ENCODE peak calls at places on chromosomes 3 and 15, in seven cellular contexts. R, W, U, G, Z, B and P are unnamed samples.

GRCh38 chr3:3801510-3801841 is 2.2 kb downstream of the LRRN1 start:
- DNase-seq in R (no peak), W (no peak), U (no peak), G (no peak), Z (no peak), B (no peak), P (no peak)

GRCh38 chr3:44050051-44050570 is 191.6 kb upstream of the TOPAZ1 start:
- DNase-seq in R (no peak), W (no peak), U (no peak), G (no peak), Z (no peak), B (no peak), P (no peak)

GRCh38 chr3:43105224-43105596 is 669 bp downstream of the POMGNT2 start:
- DNase-seq in R (no peak), W (no peak), U (no peak), G (no peak), Z (no peak), B (no peak), P (no peak)

GRCh38 chr3:192409203-192409837 is 318.0 kb downstream of the FGF12 start:
- DNase-seq in R (peak; percentile 37), W (peak; percentile 52), U (peak; percentile 47), G (peak; percentile 72), Z (no peak), B (peak; percentile 51), P (peak; percentile 66)

GRCh38 chr3:184808021-184808420 is 3.9 kb upstream of the VPS8 start:
- DNase-seq in R (no peak), W (peak; percentile 70), U (no peak), G (peak; percentile 31), Z (no peak), B (no peak), P (no peak)

GRCh38 chr3:81380234-81380633 is 381.2 kb downstream of the GBE1 start:
- DNase-seq in R (no peak), W (no peak), U (no peak), G (no peak), Z (no peak), B (no peak), P (no peak)

GRCh38 chr3:124557433-124558232 is 172.6 kb upstream of the UMPS start:
- DNase-seq in R (peak; percentile 86), W (no peak), U (peak; percentile 52), G (no peak), Z (no peak), B (no peak), P (no peak)

GRCh38 chr3:186361612-186362408 is at the start of gene DGKG:
- DNase-seq in R (peak; percentile 37), W (peak; percentile 50), U (no peak), G (peak; percentile 51), Z (no peak), B (no peak), P (peak; percentile 80)

GRCh38 chr3:160473233-160473632 is 23.6 kb upstream of the TRIM59 start:
- DNase-seq in R (no peak), W (no peak), U (peak; percentile 94), G (no peak), Z (peak; percentile 24), B (no peak), P (no peak)

GRCh38 chr3:69084326-69084667 is 440 bp upstream of the ARL6IP5 start:
- DNase-seq in R (peak; percentile 89), W (peak; percentile 24), U (peak; percentile 86), G (no peak), Z (peak; percentile 51), B (no peak), P (no peak)

GRCh38 chr3:144843099-144843498 is 871.5 kb downstream of the DIPK2A start:
- DNase-seq in R (no peak), W (no peak), U (peak; percentile 5), G (no peak), Z (no peak), B (no peak), P (no peak)

GRCh38 chr3:28612232-28612631 is 263.6 kb upstream of the AZI2 start:
- DNase-seq in R (no peak), W (no peak), U (no peak), G (no peak), Z (no peak), B (no peak), P (no peak)

GRCh38 chr15:98937413-98938104 is 70.0 kb downstream of the PGPEP1L start:
- DNase-seq in R (no peak), W (no peak), U (no peak), G (no peak), Z (no peak), B (no peak), P (peak; percentile 64)

GRCh38 chr3:170893894-170894293 is 14.5 kb downstream of the EIF5A2 start:
- DNase-seq in R (no peak), W (no peak), U (no peak), G (no peak), Z (no peak), B (no peak), P (no peak)

GRCh38 chr3:10568549-10568948 is 63.2 kb upstream of the ATP2B2 start:
- DNase-seq in R (no peak), W (no peak), U (no peak), G (no peak), Z (no peak), B (no peak), P (no peak)

GRCh38 chr3:106578911-106579310 is 710.1 kb upstream of the CBLB start:
- DNase-seq in R (peak; percentile 69), W (no peak), U (no peak), G (no peak), Z (no peak), B (no peak), P (no peak)

GRCh38 chr3:120418866-120419490 is 31.8 kb downstream of the FSTL1 start:
- DNase-seq in R (peak; percentile 75), W (peak; percentile 68), U (no peak), G (peak; percentile 42), Z (no peak), B (no peak), P (peak; percentile 53)

GRCh38 chr3:89340431-89340830 is 233.0 kb downstream of the EPHA3 start:
- DNase-seq in R (no peak), W (no peak), U (peak; percentile 4), G (no peak), Z (no peak), B (no peak), P (no peak)

GRCh38 chr15:76059320-76060097 is at the start of gene TMEM266:
- DNase-seq in R (peak; percentile 47), W (peak; percentile 89), U (peak; percentile 13), G (peak; percentile 73), Z (no peak), B (peak; percentile 70), P (peak; percentile 85)

GRCh38 chr15:83090465-83090864 is 17.0 kb upstream of the TM6SF1 start:
- DNase-seq in R (no peak), W (peak; percentile 56), U (no peak), G (no peak), Z (no peak), B (no peak), P (no peak)

GRCh38 chr15:48499978-48500377 is 145.5 kb downstream of the FBN1 start:
- DNase-seq in R (no peak), W (no peak), U (no peak), G (no peak), Z (no peak), B (no peak), P (no peak)

DNA sequence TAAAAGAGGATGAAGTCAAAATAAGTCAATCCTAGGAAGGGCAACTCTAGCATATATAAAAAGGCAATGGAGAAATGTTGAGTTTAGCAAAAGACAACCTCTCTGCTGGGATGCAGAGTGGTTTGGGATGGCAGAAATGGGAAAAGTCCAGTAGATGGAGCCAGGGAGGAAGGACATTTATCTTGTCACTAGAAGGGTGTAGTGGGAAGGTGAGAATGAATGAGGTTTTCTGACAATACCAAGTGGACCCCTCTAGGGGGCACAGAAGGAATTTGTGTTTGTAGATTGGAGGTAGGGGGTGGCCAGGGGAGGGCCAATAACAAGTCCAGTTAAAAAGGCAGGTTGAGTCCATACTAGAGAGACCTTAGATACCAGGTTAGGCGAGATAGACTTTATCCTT is 80.0 kb downstream of the THSD4 start:
- DNase-seq in R (peak; percentile 37), W (no peak), U (no peak), G (no peak), Z (no peak), B (no peak), P (no peak)
- TF ChIP-seq CTCF in R (peak; percentile 52), W (peak; percentile 26), U (peak; percentile 18), G (no peak), Z (peak; percentile 6), B (no peak), P (no peak)

GRCh38 chr3:45670995-45671394 is 18.2 kb upstream of the SACM1L start:
- DNase-seq in R (no peak), W (no peak), U (no peak), G (no peak), Z (peak; percentile 90), B (no peak), P (no peak)
- TF ChIP-seq CTCF in R (no peak), W (no peak), U (no peak), G (no peak), Z (peak; percentile 29), B (no peak), P (no peak)

DNA sequence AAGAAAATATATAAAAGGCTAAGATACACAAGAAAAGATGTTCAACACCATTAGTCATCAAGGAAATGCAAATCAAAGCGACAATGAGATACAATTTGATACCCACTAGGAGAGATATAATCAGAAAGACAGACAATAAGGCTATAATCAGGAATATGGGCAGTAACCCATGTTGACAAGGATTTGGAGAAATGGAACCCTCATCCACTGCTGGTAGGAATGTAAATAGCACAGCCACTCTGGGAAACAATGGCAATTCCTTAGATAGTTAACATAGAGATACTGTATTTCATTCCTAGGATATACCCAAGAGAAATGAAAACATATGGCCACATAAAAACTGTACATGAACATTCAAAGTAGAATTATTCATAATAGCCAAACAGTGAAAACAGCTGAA is 18.3 kb upstream of the COL8A1 start:
- DNase-seq in R (no peak), W (no peak), U (no peak), G (no peak), Z (no peak), B (no peak), P (no peak)
- TF ChIP-seq CTCF in R (peak; percentile 35), W (no peak), U (peak; percentile 17), G (no peak), Z (no peak), B (no peak), P (no peak)

GRCh38 chr3:40580494-40581091 is 55.8 kb downstream of the ZNF621 start:
- DNase-seq in R (peak; percentile 68), W (peak; percentile 82), U (peak; percentile 74), G (peak; percentile 81), Z (peak; percentile 32), B (peak; percentile 81), P (peak; percentile 62)
- TF ChIP-seq CTCF in R (peak; percentile 99), W (peak; percentile 98), U (peak; percentile 97), G (peak; percentile 95), Z (peak; percentile 98), B (peak; percentile 98), P (peak; percentile 94)

GRCh38 chr3:97256060-97256459 is 441.7 kb downstream of the EPHA6 start:
- DNase-seq in R (peak; percentile 5), W (no peak), U (no peak), G (no peak), Z (no peak), B (no peak), P (no peak)
- TF ChIP-seq CTCF in R (peak; percentile 37), W (no peak), U (no peak), G (no peak), Z (no peak), B (peak; percentile 18), P (no peak)